ENCODE peak calls at places on chromosomes 6 and 20, in eight cellular contexts. E, D, G, A, H, C, R and N are unnamed samples.

GRCh38 chr6:134480593-134480992 is 162.7 kb upstream of the SGK1 start:
- DNase-seq in E (no peak), D (no peak), G (no peak), A (peak), H (no peak), C (no peak), R (no peak), N (peak)

GRCh38 chr20:10137032-10137431 is 81.6 kb upstream of the SNAP25 start:
- DNase-seq in E (no peak), D (no peak), G (no peak), A (no peak), H (no peak), C (no peak), R (no peak), N (no peak)

GRCh38 chr20:21234816-21235215 is 68.3 kb upstream of the XRN2 start:
- DNase-seq in E (no peak), D (no peak), G (peak), A (no peak), H (no peak), C (no peak), R (peak), N (no peak)

GRCh38 chr6:41546866-41547798 is 951 bp downstream of the FOXP4 start:
- DNase-seq in E (peak), D (peak), G (peak), A (peak), H (no peak), C (peak), R (peak), N (peak)

GRCh38 chr6:54990001-54990400 is 143.4 kb downstream of the FAM83B start:
- DNase-seq in E (no peak), D (no peak), G (no peak), A (no peak), H (no peak), C (no peak), R (no peak), N (peak)

GRCh38 chr20:35992713-35993335 is 24.4 kb downstream of the CNBD2 start:
- DNase-seq in E (peak), D (peak), G (peak), A (no peak), H (no peak), C (peak), R (peak), N (peak)

GRCh38 chr20:32845786-32846185 is 12.9 kb upstream of the EFCAB8 start:
- DNase-seq in E (no peak), D (no peak), G (no peak), A (no peak), H (no peak), C (no peak), R (no peak), N (no peak)

GRCh38 chr20:1392443-1392692 is 486 bp downstream of the FKBP1A start:
- DNase-seq in E (no peak), D (no peak), G (no peak), A (no peak), H (no peak), C (no peak), R (peak), N (peak)

GRCh38 chr20:35125753-35126152 is 21.4 kb downstream of the EDEM2 start:
- DNase-seq in E (no peak), D (no peak), G (no peak), A (no peak), H (no peak), C (no peak), R (no peak), N (no peak)

GRCh38 chr6:42266542-42266941 is 48.9 kb upstream of the MRPS10 start:
- DNase-seq in E (no peak), D (no peak), G (no peak), A (no peak), H (no peak), C (no peak), R (no peak), N (no peak)

GRCh38 chr20:51265366-51265765 is 242.5 kb upstream of the KCNG1 start:
- DNase-seq in E (no peak), D (no peak), G (no peak), A (no peak), H (no peak), C (no peak), R (no peak), N (no peak)

GRCh38 chr6:50361641-50362331 is 312.1 kb upstream of the DEFB112 start:
- DNase-seq in E (no peak), D (no peak), G (no peak), A (no peak), H (no peak), C (no peak), R (no peak), N (no peak)

GRCh38 chr6:113995632-113996031 is 24.7 kb upstream of the HDAC2 start:
- DNase-seq in E (peak), D (no peak), G (no peak), A (peak), H (peak), C (no peak), R (no peak), N (peak)

GRCh38 chr6:119545245-119545644 is 195.7 kb upstream of the MAN1A1 start:
- DNase-seq in E (no peak), D (no peak), G (no peak), A (no peak), H (no peak), C (no peak), R (no peak), N (no peak)

GRCh38 chr6:157240059-157240959 is 83.0 kb downstream of the TMEM242 start:
- DNase-seq in E (peak), D (no peak), G (no peak), A (peak), H (no peak), C (no peak), R (no peak), N (no peak)

GRCh38 chr6:35370124-35370741 is 27.9 kb downstream of the PPARD start:
- DNase-seq in E (peak), D (peak), G (no peak), A (peak), H (peak), C (peak), R (no peak), N (peak)

GRCh38 chr6:165717732-165718465 is 54.9 kb upstream of the PDE10A start:
- DNase-seq in E (no peak), D (no peak), G (no peak), A (no peak), H (no peak), C (no peak), R (no peak), N (no peak)